ENCODE peak calls at places on chromosomes 6 and 20, in seven cellular contexts. Y is WERI-Rb-1; W is cardiac muscle cell; G is BJ; H is naive thymus-derived CD4-positive, alpha-beta T cell; T is lung; J is fibroblast of lung. S is an unnamed sample. For H3K36me3, the result is how much of the 10 kb centered on the place peaks cover.

GRCh38 chr6:100670056-100670455 is 205.3 kb upstream of the SIM1 start:
- DNase-seq in W (no peak), H (no peak), G (no peak), Y (no peak), J (no peak), T (no peak), S (no peak)

GRCh38 chr6:113190170-113190569 is 667.0 kb upstream of the MARCKS start:
- DNase-seq in T (no peak), H (no peak), Y (peak), J (no peak), W (peak), G (no peak), S (no peak)

GRCh38 chr6:45500924-45501816 is 123.4 kb upstream of the SUPT3H start:
- DNase-seq in J (no peak), G (no peak), T (no peak), H (no peak), W (no peak), Y (no peak), S (no peak)

GRCh38 chr6:122389704-122390103 is 9.7 kb upstream of the HSF2 start:
- DNase-seq in T (no peak), H (no peak), G (no peak), J (no peak), Y (no peak), W (peak), S (no peak)

GRCh38 chr6:1028744-1029143 is 283.2 kb upstream of the FOXQ1 start:
- DNase-seq in H (no peak), T (peak), W (no peak), J (no peak), G (no peak), Y (no peak), S (no peak)

GRCh38 chr6:84453499-84453898 is 226.1 kb upstream of the CEP162 start:
- DNase-seq in J (no peak), Y (no peak), T (no peak), H (no peak), W (peak), G (no peak), S (no peak)

GRCh38 chr6:111157412-111157811 is 70.1 kb downstream of the SLC16A10 start:
- DNase-seq in T (no peak), W (no peak), Y (no peak), H (no peak), G (no peak), J (no peak), S (no peak)

GRCh38 chr20:35773154-35773751 is 1.4 kb downstream of the PHF20 start:
- DNase-seq in J (peak), T (peak), H (no peak), Y (no peak), G (no peak), W (peak), S (no peak)

GRCh38 chr6:128461517-128461916 is 58.9 kb downstream of the PTPRK start:
- DNase-seq in H (no peak), T (no peak), J (no peak), G (no peak), W (no peak), Y (no peak), S (no peak)

GRCh38 chr20:31595654-31596411 is 9.3 kb upstream of the ID1 start:
- DNase-seq in H (no peak), G (peak), W (peak), J (peak), Y (no peak), T (peak), S (no peak)

GRCh38 chr20:56634735-56635422 is 5.8 kb downstream of the TFAP2C start:
- DNase-seq in T (no peak), J (no peak), H (no peak), Y (no peak), G (no peak), W (no peak), S (no peak)

GRCh38 chr20:37441023-37441422 is 80.0 kb upstream of the NNAT start:
- DNase-seq in Y (no peak), J (no peak), T (no peak), W (no peak), H (no peak), G (no peak), S (no peak)

GRCh38 chr20:46060301-46060881 is 29.4 kb downstream of the NCOA5 start:
- DNase-seq in J (no peak), Y (no peak), W (no peak), T (no peak), G (no peak), H (no peak), S (peak)

GRCh38 chr6:117352466-117353081 is 73.2 kb downstream of the ROS1 start:
- DNase-seq in G (no peak), Y (no peak), J (peak), T (no peak), W (peak), H (no peak), S (no peak)

GRCh38 chr6:156427345-156427744 is 349.8 kb upstream of the ARID1B start:
- DNase-seq in T (peak), G (peak), Y (no peak), H (no peak), W (peak), J (peak), S (no peak)

GRCh38 chr20:13800728-13801134 is 15.9 kb downstream of the NDUFAF5 start:
- DNase-seq in J (peak), W (peak), T (peak), G (peak), Y (no peak), H (no peak), S (no peak)

GRCh38 chr6:41939091-41939847 is 2.3 kb downstream of the CCND3 start:
- DNase-seq in H (no peak), J (peak), W (peak), Y (peak), T (peak), G (no peak), S (no peak)

GRCh38 chr6:156960525-156960924 is 183.3 kb downstream of the ARID1B start:
- DNase-seq in W (no peak), H (no peak), T (no peak), Y (no peak), G (no peak), J (no peak), S (no peak)

GRCh38 chr6:158205220-158205944 is 37.2 kb downstream of the GTF2H5 start:
- DNase-seq in W (no peak), J (peak), T (no peak), G (no peak), H (no peak), Y (peak), S (no peak)

GRCh38 chr6:125588268-125588667 is 161.2 kb upstream of the HEY2 start:
- DNase-seq in Y (no peak), T (no peak), J (no peak), W (peak), H (no peak), G (no peak), S (no peak)

GRCh38 chr20:41786158-41786557 is 168.0 kb upstream of the CHD6 start:
- DNase-seq in T (no peak), J (peak), G (no peak), W (no peak), Y (no peak), H (no peak), S (no peak)

GRCh38 chr6:50185006-50185405 is 135.3 kb upstream of the DEFB112 start:
- DNase-seq in H (no peak), W (no peak), J (no peak), G (no peak), T (no peak), Y (peak), S (no peak)

GRCh38 chr20:23147647-23147963 is 61.5 kb upstream of the CD93 start:
- DNase-seq in J (no peak), T (no peak), W (no peak), Y (no peak), H (no peak), G (no peak), S (no peak)

GRCh38 chr20:45905505-45906079 is 6.4 kb downstream of the PLTP start:
- DNase-seq in J (peak), G (no peak), W (no peak), H (no peak), T (no peak), Y (no peak), S (no peak)

GRCh38 chr20:51894201-51894600 is 91.9 kb upstream of the SALL4 start:
- DNase-seq in G (no peak), Y (no peak), T (no peak), J (no peak), W (no peak), H (no peak), S (no peak)

GRCh38 chr20:40562031-40562430 is 127.0 kb downstream of the MAFB start:
- DNase-seq in J (peak), W (peak), H (no peak), T (peak), Y (no peak), G (no peak), S (no peak)

GRCh38 chr6:139943391-139943790 is 568.9 kb upstream of the CITED2 start:
- DNase-seq in W (peak), J (peak), H (no peak), T (no peak), G (peak), Y (no peak), S (no peak)

GRCh38 chr6:16318538-16318937 is 80.2 kb downstream of the GMPR start:
- DNase-seq in T (no peak), H (no peak), G (peak), W (peak), Y (no peak), J (peak), S (no peak)

GRCh38 chr6:167930300-167930699 is 67.2 kb upstream of the KIF25 start:
- DNase-seq in T (no peak), H (no peak), Y (no peak), J (peak), W (peak), G (no peak), S (no peak)

GRCh38 chr6:26347699-26348098 is 17.3 kb upstream of the BTN3A2 start:
- DNase-seq in T (no peak), Y (no peak), G (no peak), H (no peak), W (no peak), J (no peak), S (no peak)

GRCh38 chr6:11989376-11989775 is 22.7 kb upstream of the HIVEP1 start:
- DNase-seq in G (no peak), Y (no peak), J (peak), W (peak), T (no peak), H (no peak), S (no peak)

GRCh38 chr6:146884728-146885127 is 286.0 kb downstream of the ADGB start:
- DNase-seq in H (no peak), J (no peak), G (no peak), Y (no peak), T (no peak), W (no peak), S (no peak)

GRCh38 chr6:157629220-157629619 is 193.8 kb upstream of the SNX9 start:
- DNase-seq in T (no peak), G (no peak), W (peak), H (no peak), Y (no peak), J (peak), S (no peak)

GRCh38 chr20:15487030-15487429 is 1086.2 kb downstream of the KIF16B start:
- DNase-seq in W (no peak), G (no peak), T (no peak), J (peak), H (no peak), Y (no peak), S (no peak)

GRCh38 chr6:162857321-162857720 is 129.5 kb downstream of the PACRG start:
- DNase-seq in J (peak), G (no peak), T (no peak), W (no peak), H (no peak), Y (no peak), S (no peak)

GRCh38 chr20:1324598-1325172 is 4.3 kb downstream of the SDCBP2 start:
- DNase-seq in Y (no peak), T (no peak), H (no peak), G (no peak), W (peak), J (peak), S (no peak)

GRCh38 chr6:146422789-146423188 is 120.8 kb upstream of the RAB32 start:
- DNase-seq in G (no peak), T (no peak), H (no peak), Y (no peak), W (no peak), J (no peak), S (no peak)

GRCh38 chr20:35595456-35595855 is 20.2 kb upstream of the SPAG4 start:
- DNase-seq in G (no peak), H (no peak), Y (no peak), J (no peak), T (no peak), W (no peak), S (no peak)

GRCh38 chr6:123323419-123324329 is 313.1 kb downstream of the TRDN start:
- DNase-seq in W (peak), J (peak), T (no peak), H (no peak), G (no peak), Y (no peak), S (no peak)

GRCh38 chr6:160076009-160076408 is 45.6 kb upstream of the SLC22A1 start:
- DNase-seq in J (no peak), W (no peak), T (no peak), G (no peak), H (no peak), Y (no peak), S (no peak)
- H3K36me3 ChIP-seq in J (under half), W (half or more), T (half or more), G (under half), H (under half), Y (half or more), S (half or more)

DNA sequence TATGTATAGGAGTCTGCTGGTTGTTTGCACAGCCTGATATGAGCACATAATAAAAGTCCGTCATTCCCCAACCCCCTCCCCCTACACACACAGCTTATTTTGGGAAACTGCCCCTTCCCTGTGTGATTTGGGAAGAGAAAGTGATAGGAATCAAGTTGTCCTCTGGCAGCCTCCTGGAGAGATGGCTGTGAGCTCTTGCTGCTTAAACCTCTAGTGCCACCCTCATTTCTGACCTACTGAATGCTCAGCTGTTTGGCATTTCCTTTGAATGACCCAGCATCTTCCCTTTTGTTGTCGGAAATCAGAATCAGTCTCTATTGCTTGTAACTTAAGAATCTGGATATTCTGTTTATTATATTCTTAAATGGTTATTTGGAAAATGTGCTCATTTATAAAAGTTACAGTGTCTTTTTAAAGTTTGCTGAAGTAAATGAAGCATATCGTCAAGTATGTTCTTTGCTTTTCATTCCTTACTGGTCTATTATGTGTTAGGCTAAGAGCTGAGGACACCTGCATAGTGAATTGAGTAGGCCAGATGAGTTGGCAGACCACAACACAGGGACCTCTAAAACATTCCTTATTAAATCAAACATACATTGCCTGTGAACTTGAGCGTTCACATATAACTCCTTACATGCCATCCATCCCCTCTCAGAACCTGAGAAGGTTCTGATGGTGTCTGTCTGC is 5.5 kb downstream of the RWDD2A start:
- DNase-seq in J (peak), T (no peak), H (no peak), G (no peak), Y (no peak), W (no peak), S (no peak)
- H3K4me3 ChIP-seq in J (no peak), T (no peak), H (no peak), G (no peak), Y (no peak), W (no peak), S (no peak)

DNA sequence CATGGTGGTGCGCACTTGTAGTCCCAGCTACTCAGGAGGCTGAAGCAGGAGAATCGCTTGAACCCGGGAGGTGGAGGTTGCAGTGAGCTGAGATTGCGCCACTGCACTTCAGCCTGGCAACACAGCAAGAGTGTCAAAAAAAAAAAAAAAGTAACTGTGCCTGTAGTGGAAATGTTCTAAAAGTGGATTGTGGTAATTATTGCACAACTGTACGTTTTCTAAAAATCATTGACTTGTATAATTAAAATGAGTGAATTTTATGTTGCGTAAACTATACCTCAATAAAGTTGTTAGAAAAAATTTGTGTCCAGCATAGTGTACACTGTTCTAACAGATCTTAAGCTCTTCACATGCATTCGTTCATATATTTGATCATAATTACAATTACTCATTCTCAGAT is 5.5 kb downstream of the SEC23B start:
- DNase-seq in G (no peak), Y (no peak), T (no peak), W (no peak), H (no peak), J (no peak), S (no peak)
- H3K36me3 ChIP-seq in G (under half), Y (half or more), T (under half), W (under half), H (under half), J (under half), S (under half)

GRCh38 chr20:49280463-49281058 is 2.7 kb upstream of the ZNFX1 start:
- DNase-seq in W (no peak), Y (no peak), H (no peak), G (no peak), J (no peak), T (no peak), S (no peak)
- H3K4me3 ChIP-seq in W (peak), Y (no peak), H (peak), G (peak), J (peak), T (peak), S (peak)

DNA sequence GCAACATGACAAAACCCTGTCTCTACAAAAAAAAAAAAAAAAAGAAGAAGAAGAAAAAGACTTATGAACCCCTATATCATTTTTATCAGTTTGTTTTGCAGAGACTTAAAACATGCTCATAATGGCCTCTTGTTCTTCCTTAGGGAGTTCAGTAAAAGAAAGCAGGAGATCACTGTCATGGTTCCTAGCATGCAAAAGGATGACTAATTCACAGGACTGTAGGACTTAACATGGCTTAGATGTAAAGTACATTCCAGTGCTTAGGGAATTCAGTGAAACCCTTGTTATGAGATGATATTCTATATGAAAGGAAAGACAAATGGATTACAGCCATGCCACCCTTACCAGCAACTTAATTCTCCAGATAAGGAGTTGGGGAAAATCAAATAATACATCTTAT is 29.5 kb downstream of the EEF1A1 start:
- DNase-seq in G (no peak), H (no peak), Y (no peak), J (peak), W (no peak), T (no peak), S (no peak)
- H3K36me3 ChIP-seq in G (under half), H (under half), Y (under half), J (under half), W (under half), T (under half), S (under half)

GRCh38 chr6:63578757-63579156 is 6.5 kb downstream of the LOC128125822 start:
- DNase-seq in T (no peak), W (no peak), J (no peak), Y (no peak), G (no peak), H (no peak), S (no peak)

GRCh38 chr6:63574554-63574900 is 2.2 kb downstream of the LOC128125822 start:
- DNase-seq in G (no peak), W (no peak), H (no peak), T (no peak), Y (no peak), J (no peak), S (no peak)

GRCh38 chr6:63576985-63577712 is 4.9 kb downstream of the LOC128125822 start:
- DNase-seq in J (no peak), W (no peak), T (no peak), G (no peak), Y (no peak), H (no peak), S (no peak)

GRCh38 chr6:63573899-63574553 is 1.7 kb downstream of the LOC128125822 start:
- DNase-seq in T (peak), H (peak), J (peak), G (no peak), Y (peak), W (peak), S (peak)

DNA sequence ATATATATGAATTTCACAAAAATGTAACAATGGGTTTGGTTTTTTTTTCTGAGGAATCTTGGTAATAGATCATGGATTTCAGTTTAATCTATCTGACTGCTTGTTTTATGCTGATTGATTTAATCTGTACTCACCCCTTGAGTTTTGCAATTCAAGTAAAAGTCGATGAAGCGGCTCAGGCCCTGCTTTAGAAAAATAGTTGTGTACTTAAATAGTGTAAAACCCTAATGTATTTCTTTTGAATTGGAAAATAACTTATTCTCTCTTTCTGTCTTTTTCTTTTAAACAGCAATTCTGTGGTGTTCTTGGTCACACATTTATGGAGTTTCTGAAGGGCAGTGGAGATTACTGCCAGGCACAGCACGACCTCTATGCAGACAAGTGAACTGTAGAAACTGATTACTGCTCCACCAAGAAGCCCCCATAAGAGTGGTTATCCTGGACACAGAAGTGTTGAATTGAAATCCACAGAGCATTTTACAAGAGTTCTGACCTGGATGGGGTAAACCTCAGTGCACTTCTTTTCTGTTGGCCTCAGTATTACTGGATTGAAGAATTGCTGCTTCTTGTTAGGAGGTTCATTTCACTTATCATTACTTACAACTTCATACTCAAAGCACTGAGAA is 4.0 kb downstream of the LOC128125822 start:
- DNase-seq in G (no peak), T (no peak), J (no peak), H (no peak), W (no peak), Y (no peak), S (no peak)
- H3K4me3 ChIP-seq in G (no peak), T (no peak), J (no peak), H (no peak), W (no peak), Y (no peak), S (no peak)

GRCh38 chr6:105372142-105372861 is 30.6 kb downstream of the PREP start:
- DNase-seq in J (no peak), T (no peak), W (no peak), H (no peak), Y (no peak), G (no peak), S (no peak)
- H3K36me3 ChIP-seq in J (under half), T (under half), W (under half), H (under half), Y (under half), G (under half), S (under half)

GRCh38 chr6:52524921-52525320 is 51.9 kb downstream of the TRAM2 start:
- DNase-seq in Y (peak), T (no peak), W (no peak), H (no peak), G (no peak), J (no peak), S (no peak)

GRCh38 chr6:52522655-52523054 is 54.2 kb downstream of the TRAM2 start:
- DNase-seq in Y (no peak), H (no peak), J (peak), T (no peak), W (no peak), G (no peak), S (no peak)

GRCh38 chr6:52526634-52527033 is 50.2 kb downstream of the TRAM2 start:
- DNase-seq in T (no peak), W (no peak), J (peak), H (no peak), Y (no peak), G (no peak), S (no peak)

GRCh38 chr6:52522151-52522626 is 54.7 kb downstream of the TRAM2 start:
- DNase-seq in H (no peak), W (peak), J (peak), G (no peak), Y (no peak), T (no peak), S (no peak)

GRCh38 chr6:52523363-52524207 is 53.3 kb downstream of the TRAM2 start:
- DNase-seq in G (no peak), Y (no peak), T (no peak), J (no peak), W (no peak), H (no peak), S (no peak)
- H3K4me3 ChIP-seq in G (no peak), Y (no peak), T (no peak), J (no peak), W (no peak), H (no peak), S (no peak)

S was measured in GM06990.